ENCODE peak calls at places on chromosomes 12 and 14, in ten cellular contexts. K, Q, V, N, G, S, Z, D, I and O are unnamed samples.

GRCh38 chr12:85835810-85836715 is at the start of gene RASSF9:
- DNase-seq in K (peak), Q (peak), V (peak), N (peak), G (peak), S (peak), Z (peak), D (peak), I (no peak), O (peak)

GRCh38 chr12:8628731-8629130 is 16.1 kb upstream of the AICDA start:
- DNase-seq in K (peak), Q (peak), V (no peak), N (no peak), G (no peak), S (no peak), Z (no peak), D (peak), I (no peak), O (peak)

GRCh38 chr14:34018564-34019244 is 67.8 kb upstream of the EGLN3 start:
- DNase-seq in K (peak), Q (no peak), V (peak), N (peak), G (no peak), S (no peak), Z (peak), D (no peak), I (no peak), O (peak)

GRCh38 chr14:102095231-102095870 is 8.5 kb upstream of the HSP90AA1 start:
- DNase-seq in K (no peak), Q (peak), V (no peak), N (no peak), G (no peak), S (no peak), Z (no peak), D (no peak), I (no peak), O (no peak)

GRCh38 chr12:120092531-120093335 is 23.8 kb downstream of the RAB35 start:
- DNase-seq in K (no peak), Q (no peak), V (no peak), N (no peak), G (no peak), S (no peak), Z (no peak), D (no peak), I (no peak), O (no peak)

GRCh38 chr14:91554535-91555332 is 44.6 kb upstream of the PPP4R3A start:
- DNase-seq in K (no peak), Q (no peak), V (no peak), N (no peak), G (peak), S (no peak), Z (no peak), D (no peak), I (no peak), O (no peak)

GRCh38 chr12:121797937-121798801 is 4.7 kb upstream of the RHOF start:
- DNase-seq in K (no peak), Q (peak), V (peak), N (peak), G (peak), S (peak), Z (peak), D (no peak), I (no peak), O (peak)

GRCh38 chr14:68794856-68795601 is 2.2 kb upstream of the ZFP36L1 start:
- DNase-seq in K (peak), Q (peak), V (peak), N (peak), G (peak), S (no peak), Z (peak), D (peak), I (no peak), O (peak)

GRCh38 chr14:54902143-54902520 is 494 bp downstream of the GCH1 start:
- DNase-seq in K (peak), Q (peak), V (peak), N (peak), G (peak), S (peak), Z (peak), D (peak), I (peak), O (peak)

GRCh38 chr12:29152223-29152868 is 3.3 kb downstream of the FAR2 start:
- DNase-seq in K (peak), Q (no peak), V (no peak), N (no peak), G (no peak), S (no peak), Z (no peak), D (no peak), I (no peak), O (no peak)

GRCh38 chr12:66623455-66623854 is 55.4 kb downstream of the GRIP1 start:
- DNase-seq in K (peak), Q (peak), V (no peak), N (no peak), G (no peak), S (no peak), Z (no peak), D (peak), I (no peak), O (no peak)

GRCh38 chr14:70881549-70882174 is 25.6 kb upstream of the PCNX1 start:
- DNase-seq in K (peak), Q (no peak), V (no peak), N (no peak), G (no peak), S (no peak), Z (no peak), D (no peak), I (no peak), O (no peak)

GRCh38 chr12:67524861-67525499 is 123.6 kb upstream of the DYRK2 start:
- DNase-seq in K (peak), Q (no peak), V (no peak), N (no peak), G (no peak), S (no peak), Z (no peak), D (no peak), I (no peak), O (no peak)

GRCh38 chr14:54278087-54278486 is 118.7 kb upstream of the CDKN3 start:
- DNase-seq in K (no peak), Q (no peak), V (no peak), N (no peak), G (no peak), S (no peak), Z (peak), D (no peak), I (no peak), O (no peak)

GRCh38 chr14:75001261-75001660 is 1.5 kb upstream of the EIF2B2 start:
- DNase-seq in K (no peak), Q (no peak), V (no peak), N (no peak), G (no peak), S (no peak), Z (no peak), D (no peak), I (no peak), O (no peak)

GRCh38 chr14:77376380-77376770 is 519 bp downstream of the TMED8 start:
- DNase-seq in K (peak), Q (peak), V (peak), N (peak), G (peak), S (peak), Z (no peak), D (peak), I (peak), O (peak)

GRCh38 chr12:25056486-25057130 is 107.7 kb upstream of the BCAT1 start:
- DNase-seq in K (no peak), Q (no peak), V (no peak), N (no peak), G (no peak), S (no peak), Z (no peak), D (no peak), I (no peak), O (no peak)

GRCh38 chr12:4809449-4810218 is 89.4 kb downstream of the GALNT8 start:
- DNase-seq in K (no peak), Q (peak), V (no peak), N (no peak), G (no peak), S (no peak), Z (no peak), D (no peak), I (no peak), O (no peak)

GRCh38 chr12:98057701-98058100 is 457.7 kb upstream of the TMPO start:
- DNase-seq in K (no peak), Q (no peak), V (no peak), N (no peak), G (no peak), S (no peak), Z (no peak), D (no peak), I (no peak), O (no peak)

GRCh38 chr14:58395815-58396626 is at the start of gene TOMM20L:
- DNase-seq in K (peak), Q (peak), V (peak), N (peak), G (peak), S (peak), Z (peak), D (peak), I (peak), O (peak)

GRCh38 chr14:95701846-95702221 is 12.1 kb downstream of the TCL1A start:
- DNase-seq in K (no peak), Q (peak), V (peak), N (no peak), G (no peak), S (no peak), Z (peak), D (no peak), I (no peak), O (peak)

GRCh38 chr12:114041136-114041535 is 75.0 kb upstream of the RBM19 start:
- DNase-seq in K (no peak), Q (no peak), V (no peak), N (no peak), G (no peak), S (no peak), Z (no peak), D (no peak), I (no peak), O (no peak)

GRCh38 chr12:120394483-120395367 is 25.8 kb upstream of the MSI1 start:
- DNase-seq in K (no peak), Q (no peak), V (no peak), N (no peak), G (peak), S (peak), Z (no peak), D (no peak), I (no peak), O (no peak)

GRCh38 chr12:13101854-13102375 is 1.6 kb downstream of the GSG1 start:
- DNase-seq in K (no peak), Q (peak), V (no peak), N (no peak), G (peak), S (no peak), Z (peak), D (no peak), I (no peak), O (no peak)

GRCh38 chr12:45354399-45354798 is 138.5 kb downstream of the ANO6 start:
- DNase-seq in K (peak), Q (no peak), V (no peak), N (no peak), G (no peak), S (no peak), Z (no peak), D (no peak), I (no peak), O (no peak)

GRCh38 chr12:119684730-119685129 is 16.8 kb downstream of the PRKAB1 start:
- DNase-seq in K (no peak), Q (no peak), V (no peak), N (no peak), G (no peak), S (no peak), Z (no peak), D (peak), I (no peak), O (peak)

GRCh38 chr14:55514819-55515470 is 65.1 kb upstream of the KTN1 start:
- DNase-seq in K (no peak), Q (peak), V (no peak), N (peak), G (no peak), S (no peak), Z (peak), D (peak), I (no peak), O (peak)

GRCh38 chr12:92257261-92257660 is 111.6 kb upstream of the BTG1 start:
- DNase-seq in K (no peak), Q (no peak), V (no peak), N (no peak), G (no peak), S (no peak), Z (no peak), D (no peak), I (no peak), O (no peak)

GRCh38 chr12:59517522-59517921 is 78.3 kb upstream of the SLC16A7 start:
- DNase-seq in K (no peak), Q (no peak), V (no peak), N (no peak), G (no peak), S (no peak), Z (no peak), D (no peak), I (no peak), O (no peak)

GRCh38 chr12:81502912-81503695 is 256.0 kb downstream of the PPFIA2 start:
- DNase-seq in K (no peak), Q (peak), V (no peak), N (no peak), G (no peak), S (no peak), Z (peak), D (peak), I (no peak), O (peak)

GRCh38 chr14:100652739-100653138 is 65.5 kb upstream of the BEGAIN start:
- DNase-seq in K (no peak), Q (no peak), V (no peak), N (no peak), G (no peak), S (no peak), Z (no peak), D (peak), I (no peak), O (no peak)

GRCh38 chr12:113955109-113955970 is 10.8 kb downstream of the RBM19 start:
- DNase-seq in K (peak), Q (peak), V (no peak), N (no peak), G (peak), S (no peak), Z (peak), D (no peak), I (no peak), O (no peak)

GRCh38 chr14:20019257-20019865 is at the start of gene OR4K14:
- DNase-seq in K (no peak), Q (no peak), V (no peak), N (no peak), G (no peak), S (no peak), Z (no peak), D (no peak), I (no peak), O (no peak)

GRCh38 chr12:52241205-52241842 is 8.3 kb downstream of the KRT7 start:
- DNase-seq in K (no peak), Q (no peak), V (no peak), N (no peak), G (no peak), S (no peak), Z (no peak), D (no peak), I (no peak), O (no peak)

GRCh38 chr12:130223767-130224244 is 61.5 kb downstream of the FZD10 start:
- DNase-seq in K (no peak), Q (no peak), V (no peak), N (no peak), G (no peak), S (no peak), Z (no peak), D (no peak), I (no peak), O (no peak)

GRCh38 chr14:43001729-43002128 is 1395.1 kb downstream of the LRFN5 start:
- DNase-seq in K (no peak), Q (no peak), V (no peak), N (no peak), G (no peak), S (no peak), Z (no peak), D (no peak), I (no peak), O (no peak)

GRCh38 chr14:62824086-62824485 is 221.2 kb downstream of the KCNH5 start:
- DNase-seq in K (no peak), Q (peak), V (no peak), N (no peak), G (no peak), S (no peak), Z (no peak), D (no peak), I (no peak), O (no peak)

GRCh38 chr14:68473794-68474193 is 319.1 kb downstream of the ZFP36L1 start:
- DNase-seq in K (peak), Q (no peak), V (no peak), N (no peak), G (no peak), S (no peak), Z (no peak), D (no peak), I (no peak), O (no peak)

GRCh38 chr14:103650213-103650612 is 21.2 kb downstream of the KLC1 start:
- DNase-seq in K (no peak), Q (no peak), V (no peak), N (no peak), G (no peak), S (no peak), Z (no peak), D (no peak), I (no peak), O (no peak)

GRCh38 chr12:63086149-63086915 is 64.7 kb downstream of the AVPR1A start:
- DNase-seq in K (no peak), Q (no peak), V (no peak), N (no peak), G (no peak), S (no peak), Z (no peak), D (no peak), I (no peak), O (peak)

DNA sequence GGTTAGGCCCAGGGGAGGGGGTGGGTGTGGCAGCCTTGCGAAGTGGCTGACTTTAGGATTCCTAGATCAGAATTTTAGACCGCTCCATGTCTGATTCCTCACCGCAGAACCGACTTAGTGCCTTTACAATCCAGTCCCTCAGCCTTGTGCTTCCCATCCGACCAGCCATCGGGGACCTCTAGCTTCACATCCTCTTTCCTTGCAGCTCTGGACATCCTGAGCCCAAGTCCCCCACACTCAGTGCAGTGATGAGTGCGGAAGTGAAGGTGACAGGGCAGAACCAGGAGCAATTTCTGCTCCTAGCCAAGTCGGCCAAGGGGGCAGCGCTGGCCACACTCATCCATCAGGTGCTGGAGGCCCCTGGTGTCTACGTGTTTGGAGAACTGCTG is 557 bp downstream of the COPS7A start:
- DNase-seq in K (peak), Q (peak), V (no peak), N (no peak), G (peak), S (peak), Z (no peak), D (no peak), I (peak), O (no peak)
- H3K4me3 ChIP-seq in K (peak), Q (peak), V (peak), N (peak), G (peak), S (peak), Z (peak), D (peak), I (peak), O (peak)

GRCh38 chr12:123436017-123436964 is at the start of gene RILPL2:
- DNase-seq in K (peak), Q (peak), V (peak), N (peak), G (peak), S (peak), Z (peak), D (peak), I (peak), O (peak)
- TF ChIP-seq CTCF in K (no peak), Q (no peak), V (no peak), N (no peak), G (no peak), S (no peak), Z (no peak), D (no peak), I (no peak), O (no peak)

DNA sequence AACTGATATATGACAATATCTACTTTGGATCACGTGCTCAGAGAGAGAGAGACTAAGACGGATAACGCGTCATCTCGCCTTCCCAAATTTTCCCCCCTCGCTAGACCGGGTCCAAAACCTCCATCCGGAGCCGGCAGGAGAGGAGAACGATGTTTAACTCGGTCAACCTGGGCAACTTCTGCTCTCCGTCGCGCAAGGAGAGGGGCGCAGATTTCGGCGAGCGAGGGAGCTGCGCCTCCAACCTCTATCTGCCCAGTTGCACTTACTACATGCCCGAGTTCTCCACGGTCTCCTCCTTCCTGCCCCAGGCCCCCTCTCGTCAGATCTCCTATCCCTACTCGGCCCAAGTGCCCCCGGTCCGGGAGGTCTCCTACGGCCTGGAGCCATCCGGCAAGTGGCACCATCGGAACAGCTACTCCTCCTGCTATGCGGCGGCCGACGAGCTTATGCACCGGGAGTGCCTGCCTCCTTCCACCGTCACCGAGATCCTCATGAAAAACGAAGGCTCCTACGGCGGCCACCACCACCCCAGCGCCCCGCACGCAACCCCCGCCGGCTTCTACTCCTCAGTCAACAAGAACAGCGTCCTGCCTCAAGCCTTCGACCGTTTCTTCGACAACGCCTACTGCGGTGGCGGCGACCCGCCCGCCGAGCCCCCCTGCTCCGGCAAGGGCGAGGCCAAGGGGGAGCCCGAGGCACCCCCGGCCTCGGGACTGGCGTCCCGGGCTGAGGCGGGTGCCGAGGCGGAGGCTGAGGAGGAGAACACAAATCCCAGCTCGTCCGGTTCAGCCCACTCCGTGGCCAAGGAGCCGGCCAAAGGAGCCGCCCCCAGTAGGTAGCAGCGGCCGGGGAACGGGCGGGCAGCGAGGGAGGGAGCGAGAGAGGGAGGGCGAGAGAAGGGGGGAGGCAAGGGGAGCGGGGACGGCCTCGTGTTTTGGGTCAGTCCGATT is at the start of gene HOXC11:
- DNase-seq in K (no peak), Q (no peak), V (no peak), N (no peak), G (no peak), S (no peak), Z (no peak), D (peak), I (no peak), O (no peak)
- H3K4me3 ChIP-seq in K (no peak), Q (no peak), V (peak), N (peak), G (peak), S (no peak), Z (no peak), D (peak), I (no peak), O (no peak)

DNA sequence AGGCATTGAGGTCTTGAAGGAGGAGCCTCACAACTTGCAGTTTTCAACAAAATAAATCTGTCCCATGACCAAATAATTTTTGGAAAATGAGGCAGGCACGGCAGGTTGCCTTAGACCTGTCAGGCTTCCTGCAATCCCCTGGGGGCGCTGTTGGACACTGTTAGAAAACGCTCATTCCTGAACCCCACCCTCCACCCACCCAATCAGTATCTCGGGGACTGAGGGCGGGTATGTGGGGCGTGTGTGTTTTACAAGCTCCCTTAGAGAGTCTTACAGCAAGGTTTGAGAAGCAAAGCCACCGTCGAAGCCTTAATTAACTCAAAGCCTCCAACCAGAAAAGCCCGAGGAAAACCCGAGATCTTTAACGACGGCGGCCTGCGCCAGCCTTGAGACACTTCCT is 122.8 kb downstream of the GLT1D1 start:
- DNase-seq in K (peak), Q (no peak), V (no peak), N (no peak), G (peak), S (peak), Z (no peak), D (no peak), I (no peak), O (no peak)
- TF ChIP-seq CTCF in K (peak), Q (no peak), V (no peak), N (no peak), G (no peak), S (peak), Z (no peak), D (no peak), I (peak), O (no peak)

GRCh38 chr14:99633141-99633540 is 11.8 kb upstream of the HHIPL1 start:
- DNase-seq in K (no peak), Q (no peak), V (no peak), N (no peak), G (no peak), S (no peak), Z (no peak), D (no peak), I (no peak), O (no peak)
- H3K4me3 ChIP-seq in K (no peak), Q (no peak), V (no peak), N (no peak), G (no peak), S (no peak), Z (no peak), D (no peak), I (no peak), O (no peak)

GRCh38 chr12:131721548-131721947 is 10.7 kb downstream of the SFSWAP start:
- DNase-seq in K (no peak), Q (peak), V (no peak), N (no peak), G (no peak), S (no peak), Z (no peak), D (no peak), I (no peak), O (no peak)
- TF ChIP-seq CTCF in K (no peak), Q (no peak), V (no peak), N (no peak), G (no peak), S (no peak), Z (no peak), D (no peak), I (no peak), O (no peak)

GRCh38 chr12:56186957-56187356 is 2.3 kb downstream of the SMARCC2 start:
- DNase-seq in K (no peak), Q (no peak), V (no peak), N (no peak), G (no peak), S (no peak), Z (no peak), D (no peak), I (no peak), O (no peak)
- H3K4me3 ChIP-seq in K (no peak), Q (peak), V (no peak), N (no peak), G (no peak), S (peak), Z (no peak), D (no peak), I (no peak), O (no peak)